ENCODE peak calls at places on chromosomes 5 and 9, in seven cellular contexts. One of them, this sample, is unnamed.

GRCh38 chr9:121929893-121930875 is 162.9 kb downstream of the TTLL11 start:
- DNase-seq in H1: peak
- DNase-seq in mesendoderm: peak
- DNase-seq in IMR-90: no peak
- DNase-seq in mesenchymal stem cell: peak
- DNase-seq in H9: peak
- DNase-seq in neuronal stem cell: peak
- DNase-seq in this sample: no peak

GRCh38 chr5:66653380-66653779 is 57.2 kb downstream of the MAST4 start:
- DNase-seq in H9: no peak
- DNase-seq in mesendoderm: peak
- DNase-seq in IMR-90: peak
- DNase-seq in H1: no peak
- DNase-seq in mesenchymal stem cell: peak
- DNase-seq in neuronal stem cell: no peak
- DNase-seq in this sample: peak

GRCh38 chr9:286091-286740 is 71.6 kb downstream of the DOCK8 start:
- DNase-seq in IMR-90: no peak
- DNase-seq in H9: no peak
- DNase-seq in mesendoderm: no peak
- DNase-seq in neuronal stem cell: no peak
- DNase-seq in mesenchymal stem cell: no peak
- DNase-seq in H1: no peak
- DNase-seq in this sample: peak

GRCh38 chr5:429453-430188 is 13.4 kb upstream of the EXOC3 start:
- DNase-seq in H9: peak
- DNase-seq in neuronal stem cell: no peak
- DNase-seq in IMR-90: peak
- DNase-seq in H1: no peak
- DNase-seq in mesenchymal stem cell: no peak
- DNase-seq in mesendoderm: no peak
- DNase-seq in this sample: no peak

GRCh38 chr5:134506054-134507039 is 19.1 kb upstream of the JADE2 start:
- DNase-seq in mesendoderm: peak
- DNase-seq in IMR-90: no peak
- DNase-seq in neuronal stem cell: no peak
- DNase-seq in mesenchymal stem cell: peak
- DNase-seq in H1: peak
- DNase-seq in H9: peak
- DNase-seq in this sample: peak

GRCh38 chr5:132103380-132103951 is 29.9 kb downstream of the CSF2 start:
- DNase-seq in mesendoderm: no peak
- DNase-seq in IMR-90: peak
- DNase-seq in H1: no peak
- DNase-seq in mesenchymal stem cell: peak
- DNase-seq in neuronal stem cell: no peak
- DNase-seq in H9: no peak
- DNase-seq in this sample: peak

GRCh38 chr5:157747173-157747758 is 3.8 kb downstream of the LSM11 start:
- DNase-seq in IMR-90: no peak
- DNase-seq in mesenchymal stem cell: no peak
- DNase-seq in neuronal stem cell: no peak
- DNase-seq in H1: no peak
- DNase-seq in H9: no peak
- DNase-seq in mesendoderm: no peak
- DNase-seq in this sample: no peak

GRCh38 chr5:31347558-31347905 is 154.0 kb downstream of the CDH6 start:
- DNase-seq in IMR-90: no peak
- DNase-seq in neuronal stem cell: no peak
- DNase-seq in H9: no peak
- DNase-seq in mesendoderm: no peak
- DNase-seq in mesenchymal stem cell: no peak
- DNase-seq in H1: no peak
- DNase-seq in this sample: peak

GRCh38 chr5:16934669-16935068 is 1.4 kb downstream of the MYO10 start:
- DNase-seq in mesendoderm: no peak
- DNase-seq in IMR-90: peak
- DNase-seq in mesenchymal stem cell: peak
- DNase-seq in H9: no peak
- DNase-seq in H1: no peak
- DNase-seq in neuronal stem cell: no peak
- DNase-seq in this sample: no peak

GRCh38 chr5:55600536-55601208 is 65.9 kb upstream of the PLPP1 start:
- DNase-seq in mesendoderm: peak
- DNase-seq in IMR-90: peak
- DNase-seq in H9: no peak
- DNase-seq in mesenchymal stem cell: peak
- DNase-seq in H1: peak
- DNase-seq in neuronal stem cell: no peak
- DNase-seq in this sample: peak

GRCh38 chr9:134733480-134734232 is 92.1 kb downstream of the COL5A1 start:
- DNase-seq in mesenchymal stem cell: no peak
- DNase-seq in IMR-90: no peak
- DNase-seq in H1: no peak
- DNase-seq in neuronal stem cell: no peak
- DNase-seq in mesendoderm: no peak
- DNase-seq in H9: no peak
- DNase-seq in this sample: no peak

GRCh38 chr5:122093861-122094650 is 16.0 kb upstream of the LOX start:
- DNase-seq in H9: no peak
- DNase-seq in mesenchymal stem cell: no peak
- DNase-seq in neuronal stem cell: no peak
- DNase-seq in H1: no peak
- DNase-seq in mesendoderm: no peak
- DNase-seq in IMR-90: peak
- DNase-seq in this sample: no peak

GRCh38 chr5:122089614-122090013 is 11.6 kb upstream of the LOX start:
- DNase-seq in IMR-90: peak
- DNase-seq in mesenchymal stem cell: peak
- DNase-seq in neuronal stem cell: no peak
- DNase-seq in H9: no peak
- DNase-seq in mesendoderm: no peak
- DNase-seq in H1: no peak
- DNase-seq in this sample: no peak

GRCh38 chr5:122091942-122092600 is 14.0 kb upstream of the LOX start:
- DNase-seq in mesendoderm: peak
- DNase-seq in mesenchymal stem cell: peak
- DNase-seq in neuronal stem cell: peak
- DNase-seq in H1: no peak
- DNase-seq in IMR-90: peak
- DNase-seq in H9: no peak
- DNase-seq in this sample: peak

GRCh38 chr5:122095158-122095557 is 17.1 kb upstream of the LOX start:
- DNase-seq in mesendoderm: no peak
- DNase-seq in mesenchymal stem cell: no peak
- DNase-seq in H1: no peak
- DNase-seq in IMR-90: no peak
- DNase-seq in neuronal stem cell: no peak
- DNase-seq in H9: no peak
- DNase-seq in this sample: no peak

GRCh38 chr5:122093415-122093814 is 15.4 kb upstream of the LOX start:
- DNase-seq in H9: no peak
- DNase-seq in H1: no peak
- DNase-seq in mesendoderm: no peak
- DNase-seq in neuronal stem cell: no peak
- DNase-seq in IMR-90: peak
- DNase-seq in mesenchymal stem cell: peak
- DNase-seq in this sample: peak
- H3K9ac ChIP-seq in H9: no peak
- H3K9ac ChIP-seq in H1: no peak
- H3K9ac ChIP-seq in mesendoderm: no peak
- H3K9ac ChIP-seq in neuronal stem cell: no peak
- H3K9ac ChIP-seq in IMR-90: peak
- H3K9ac ChIP-seq in mesenchymal stem cell: peak
- H3K9ac ChIP-seq in this sample: no peak

DNA sequence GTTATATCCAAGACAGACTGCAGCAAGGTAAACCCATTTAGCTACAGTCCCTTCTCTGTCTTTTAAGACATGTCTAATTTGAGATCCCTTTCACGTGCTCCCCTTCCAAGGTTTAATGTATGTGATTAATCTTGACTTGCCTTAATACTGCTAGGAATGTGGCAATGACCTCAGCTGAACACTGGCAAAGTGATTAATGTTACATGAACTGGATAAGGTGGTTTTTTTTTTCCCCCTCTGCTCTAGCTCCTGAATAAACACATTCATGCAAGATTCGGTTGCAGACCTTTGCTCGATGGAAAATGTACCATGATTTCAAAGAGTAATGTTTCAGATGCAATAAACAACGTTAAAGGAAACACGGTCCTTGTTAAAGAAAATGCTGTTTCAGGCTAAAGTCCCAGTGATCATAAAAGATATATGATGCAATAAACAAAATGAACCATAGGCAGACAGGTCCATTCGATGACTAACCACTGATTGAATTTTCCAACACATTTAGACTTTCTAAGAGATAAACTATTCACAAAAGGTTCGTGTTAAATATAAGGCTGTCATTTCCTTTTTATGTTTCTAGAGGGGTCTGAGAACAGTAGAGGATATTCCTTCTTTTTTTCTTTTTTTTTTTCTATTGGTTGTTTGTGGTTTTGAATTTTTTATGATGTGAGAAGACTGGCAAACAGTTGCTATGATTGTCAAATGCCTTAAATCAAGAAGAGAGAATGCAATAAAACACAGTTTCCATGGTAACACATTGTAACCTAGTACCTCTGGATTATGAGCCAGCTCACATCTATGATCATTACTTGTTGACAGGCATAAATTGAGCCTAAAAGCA is 44.7 kb upstream of the ZNF608 start:
- DNase-seq in neuronal stem cell: no peak
- DNase-seq in H1: no peak
- DNase-seq in mesendoderm: no peak
- DNase-seq in H9: no peak
- DNase-seq in mesenchymal stem cell: peak
- DNase-seq in IMR-90: peak
- DNase-seq in this sample: no peak
- H2BK120ac ChIP-seq in neuronal stem cell: no peak
- H2BK120ac ChIP-seq in H1: no peak
- H2BK120ac ChIP-seq in mesendoderm: no peak
- H2BK120ac ChIP-seq in H9: no peak
- H2BK120ac ChIP-seq in mesenchymal stem cell: no peak
- H2BK120ac ChIP-seq in IMR-90: no peak
- H2BK120ac ChIP-seq in this sample: no peak

GRCh38 chr5:160369990-160370712 is at the start of gene C1QTNF2:
- DNase-seq in neuronal stem cell: peak
- DNase-seq in mesenchymal stem cell: peak
- DNase-seq in H9: peak
- DNase-seq in IMR-90: peak
- DNase-seq in mesendoderm: peak
- DNase-seq in H1: peak
- DNase-seq in this sample: peak
- H3K9ac ChIP-seq in neuronal stem cell: no peak
- H3K9ac ChIP-seq in mesenchymal stem cell: peak
- H3K9ac ChIP-seq in H9: peak
- H3K9ac ChIP-seq in IMR-90: peak
- H3K9ac ChIP-seq in mesendoderm: peak
- H3K9ac ChIP-seq in H1: peak
- H3K9ac ChIP-seq in this sample: no peak

DNA sequence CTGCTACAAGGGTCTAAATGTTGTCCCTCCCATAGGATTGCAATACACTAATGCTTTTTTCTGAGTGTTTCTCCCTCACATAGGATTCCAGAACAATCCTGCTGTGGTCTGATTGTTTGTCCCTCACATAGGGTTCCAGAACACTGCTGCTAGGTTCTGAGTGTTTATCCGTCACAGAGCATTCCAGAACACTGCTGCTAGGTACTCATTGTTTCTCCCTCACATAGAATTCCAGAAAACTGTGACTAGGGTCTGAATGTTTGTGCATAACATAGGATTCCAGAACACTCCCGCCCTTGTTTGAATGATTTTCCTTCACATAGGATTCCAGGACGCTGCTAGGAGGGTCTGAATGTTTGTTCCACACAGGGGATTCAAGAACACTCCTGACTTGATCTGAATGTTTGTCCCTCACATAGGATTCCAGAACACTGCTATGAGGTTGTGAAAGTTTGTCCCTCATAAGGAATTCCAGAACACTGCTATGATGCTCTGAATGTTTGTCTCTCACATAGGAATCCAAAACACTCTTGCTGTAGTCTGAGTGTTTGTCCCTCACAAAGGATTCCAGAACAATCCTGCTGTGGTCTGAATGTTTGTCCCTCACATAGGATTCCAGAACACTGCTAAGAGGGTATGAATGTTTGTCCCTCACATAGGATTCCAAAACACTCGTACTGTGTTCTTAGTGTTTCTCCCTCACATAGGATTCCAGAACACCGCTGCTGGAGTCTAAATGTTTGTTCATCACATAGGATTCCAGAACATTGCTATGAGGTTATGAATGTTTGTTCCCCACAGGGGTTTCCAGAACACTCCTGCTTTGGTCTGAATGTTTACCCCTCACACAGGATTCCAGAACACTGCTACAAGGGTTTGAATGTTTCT is 213.5 kb downstream of the FOXD4L6 start:
- DNase-seq in H9: peak
- DNase-seq in IMR-90: no peak
- DNase-seq in H1: no peak
- DNase-seq in neuronal stem cell: no peak
- DNase-seq in mesendoderm: no peak
- DNase-seq in mesenchymal stem cell: no peak
- DNase-seq in this sample: no peak
- H2BK120ac ChIP-seq in H9: no peak
- H2BK120ac ChIP-seq in IMR-90: no peak
- H2BK120ac ChIP-seq in H1: no peak
- H2BK120ac ChIP-seq in neuronal stem cell: no peak
- H2BK120ac ChIP-seq in mesendoderm: no peak
- H2BK120ac ChIP-seq in mesenchymal stem cell: no peak
- H2BK120ac ChIP-seq in this sample: no peak

DNA sequence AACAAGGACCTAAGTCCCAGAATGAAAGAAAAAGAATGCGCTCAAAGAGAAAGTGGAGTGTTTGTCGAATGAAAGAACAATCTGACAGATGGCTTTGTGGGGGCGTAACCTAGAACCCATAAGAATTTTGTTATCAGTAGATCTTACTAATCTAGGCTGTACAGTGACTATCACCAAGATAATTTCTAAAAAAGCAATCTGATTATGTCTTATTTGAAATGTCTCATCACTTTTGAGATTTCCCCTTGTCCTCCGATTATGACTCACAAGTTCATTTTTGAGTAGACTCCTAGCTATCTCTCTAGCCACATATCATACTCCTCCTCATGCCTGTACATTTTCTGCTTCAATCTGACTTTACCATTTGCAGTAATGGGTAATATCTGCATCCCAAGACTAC is 135.6 kb upstream of the SMARCA2 start:
- DNase-seq in mesendoderm: no peak
- DNase-seq in IMR-90: no peak
- DNase-seq in H9: no peak
- DNase-seq in neuronal stem cell: no peak
- DNase-seq in mesenchymal stem cell: no peak
- DNase-seq in H1: no peak
- DNase-seq in this sample: peak
- H3K9ac ChIP-seq in mesendoderm: no peak
- H3K9ac ChIP-seq in IMR-90: no peak
- H3K9ac ChIP-seq in H9: no peak
- H3K9ac ChIP-seq in neuronal stem cell: no peak
- H3K9ac ChIP-seq in mesenchymal stem cell: no peak
- H3K9ac ChIP-seq in H1: no peak
- H3K9ac ChIP-seq in this sample: no peak

GRCh38 chr5:151793358-151793757 is 21.6 kb downstream of the G3BP1 start:
- DNase-seq in mesenchymal stem cell: no peak
- DNase-seq in mesendoderm: no peak
- DNase-seq in neuronal stem cell: no peak
- DNase-seq in H9: no peak
- DNase-seq in H1: no peak
- DNase-seq in IMR-90: no peak
- DNase-seq in this sample: no peak
- H2BK120ac ChIP-seq in mesenchymal stem cell: no peak
- H2BK120ac ChIP-seq in mesendoderm: no peak
- H2BK120ac ChIP-seq in neuronal stem cell: no peak
- H2BK120ac ChIP-seq in H9: no peak
- H2BK120ac ChIP-seq in H1: no peak
- H2BK120ac ChIP-seq in IMR-90: no peak
- H2BK120ac ChIP-seq in this sample: no peak

GRCh38 chr5:36079200-36079761 is 12.6 kb upstream of the UGT3A2 start:
- DNase-seq in H9: peak
- DNase-seq in mesenchymal stem cell: peak
- DNase-seq in H1: peak
- DNase-seq in neuronal stem cell: peak
- DNase-seq in IMR-90: peak
- DNase-seq in mesendoderm: peak
- DNase-seq in this sample: peak
- H3K9ac ChIP-seq in H9: no peak
- H3K9ac ChIP-seq in mesenchymal stem cell: no peak
- H3K9ac ChIP-seq in H1: peak
- H3K9ac ChIP-seq in neuronal stem cell: no peak
- H3K9ac ChIP-seq in IMR-90: no peak
- H3K9ac ChIP-seq in mesendoderm: no peak
- H3K9ac ChIP-seq in this sample: no peak